ENCODE peak calls at places on chromosomes 2 and 18, in five cellular contexts. One of them, this sample, is unnamed.

GRCh38 chr2:218272531-218273212 is 2.4 kb downstream of the PNKD start:
- DNase-seq in EL: peak; percentile 91
- DNase-seq in small intestine: peak; percentile 98
- DNase-seq in CD4-positive, alpha-beta memory T cell: peak; percentile 82
- DNase-seq in AG09309: peak; percentile 94
- DNase-seq in this sample: peak; percentile 98

GRCh38 chr2:135299165-135299564 is 231.9 kb downstream of the ZRANB3 start:
- DNase-seq in EL: peak; percentile 3
- DNase-seq in AG09309: no peak
- DNase-seq in CD4-positive, alpha-beta memory T cell: no peak
- DNase-seq in small intestine: no peak
- DNase-seq in this sample: no peak

GRCh38 chr18:77181950-77182707 is 49.5 kb upstream of the MBP start:
- DNase-seq in small intestine: no peak
- DNase-seq in CD4-positive, alpha-beta memory T cell: no peak
- DNase-seq in EL: no peak
- DNase-seq in AG09309: no peak
- DNase-seq in this sample: no peak

GRCh38 chr18:55862693-55863485 is 274.9 kb upstream of the TCF4 start:
- DNase-seq in EL: peak; percentile 28
- DNase-seq in CD4-positive, alpha-beta memory T cell: no peak
- DNase-seq in small intestine: no peak
- DNase-seq in AG09309: no peak
- DNase-seq in this sample: no peak

GRCh38 chr2:241272722-241273551 is 42.5 kb downstream of the HDLBP start:
- DNase-seq in small intestine: peak; percentile 39
- DNase-seq in AG09309: peak; percentile 14
- DNase-seq in EL: peak; percentile 81
- DNase-seq in CD4-positive, alpha-beta memory T cell: peak; percentile 59
- DNase-seq in this sample: peak; percentile 69

GRCh38 chr2:240983996-240984498 is 14.4 kb upstream of the SNED1 start:
- DNase-seq in AG09309: no peak
- DNase-seq in small intestine: no peak
- DNase-seq in EL: no peak
- DNase-seq in CD4-positive, alpha-beta memory T cell: no peak
- DNase-seq in this sample: peak; percentile 7

GRCh38 chr2:8547284-8548064 is 134.4 kb upstream of the ID2 start:
- DNase-seq in EL: no peak
- DNase-seq in small intestine: no peak
- DNase-seq in CD4-positive, alpha-beta memory T cell: no peak
- DNase-seq in AG09309: no peak
- DNase-seq in this sample: no peak

GRCh38 chr2:240250985-240251847 is 110.8 kb upstream of the OTOS start:
- DNase-seq in CD4-positive, alpha-beta memory T cell: no peak
- DNase-seq in EL: peak; percentile 92
- DNase-seq in AG09309: peak; percentile 20
- DNase-seq in small intestine: peak; percentile 49
- DNase-seq in this sample: peak; percentile 75